ENCODE peak calls at places on chromosome 7, in eight cellular contexts. T is right cardiac atrium; H is H9; K is ovary; E is aorta; B is GM23248; G is Panc1; C is CD8-positive, alpha-beta memory T cell. V is an unnamed sample. For H3K27me3, the result is how much of the 10 kb centered on the place peaks cover.

GRCh38 chr7:17054836-17055235 is 173.1 kb upstream of the AGR3 start:
- DNase-seq in G (no peak), B (no peak), E (no peak), C (no peak), K (no peak), T (no peak), H (no peak), V (no peak)

GRCh38 chr7:17155529-17155928 is 142.9 kb upstream of the AHR start:
- DNase-seq in C (no peak), E (no peak), B (no peak), K (no peak), G (no peak), H (no peak), T (no peak), V (no peak)

GRCh38 chr7:70570029-70570428 is 561.9 kb upstream of the GALNT17 start:
- DNase-seq in G (no peak), B (no peak), K (no peak), H (no peak), E (no peak), T (no peak), C (no peak), V (no peak)

GRCh38 chr7:131221061-131221460 is 106.6 kb upstream of the MKLN1 start:
- DNase-seq in E (no peak), H (no peak), K (no peak), T (no peak), B (no peak), G (no peak), C (no peak), V (no peak)

GRCh38 chr7:50661345-50662058 is 96.3 kb upstream of the DDC start:
- DNase-seq in B (no peak), G (no peak), E (peak), C (no peak), K (no peak), H (no peak), T (no peak), V (no peak)

GRCh38 chr7:131692131-131692960 is 135.9 kb upstream of the PODXL start:
- DNase-seq in K (no peak), C (no peak), E (peak), B (peak), T (peak), G (peak), H (peak), V (peak)

GRCh38 chr7:27890205-27890849 is 150.4 kb downstream of the TAX1BP1 start:
- DNase-seq in G (no peak), T (no peak), C (no peak), B (no peak), H (no peak), K (no peak), E (no peak), V (no peak)

GRCh38 chr7:69367785-69368184 is 230.5 kb upstream of the AUTS2 start:
- DNase-seq in C (no peak), H (no peak), E (no peak), B (peak), T (no peak), K (no peak), G (no peak), V (no peak)

GRCh38 chr7:151210087-151210854 is at the start of gene H2BK1:
- DNase-seq in C (no peak), E (no peak), K (no peak), T (no peak), H (no peak), B (no peak), G (no peak), V (no peak)

GRCh38 chr7:157158400-157158799 is 19.7 kb downstream of the UBE3C start:
- DNase-seq in G (no peak), E (no peak), H (no peak), K (no peak), C (no peak), B (peak), T (no peak), V (no peak)

GRCh38 chr7:25392571-25393338 is 164.5 kb upstream of the NPVF start:
- DNase-seq in H (peak), E (no peak), K (peak), B (no peak), T (peak), G (no peak), C (no peak), V (no peak)

GRCh38 chr7:143892527-143893300 is 9.3 kb downstream of the TCAF1 start:
- DNase-seq in H (no peak), C (no peak), G (no peak), K (no peak), E (no peak), T (no peak), B (peak), V (no peak)

GRCh38 chr7:152177696-152178404 is 152.4 kb downstream of the GALNT11 start:
- DNase-seq in B (peak), T (no peak), E (no peak), G (no peak), H (no peak), K (no peak), C (no peak), V (no peak)

GRCh38 chr7:46080595-46081159 is 159.6 kb upstream of the IGFBP3 start:
- DNase-seq in E (no peak), B (peak), T (no peak), H (no peak), K (no peak), C (no peak), G (no peak), V (no peak)

GRCh38 chr7:95191793-95192192 is 132.5 kb downstream of the PON1 start:
- DNase-seq in G (no peak), C (no peak), K (no peak), H (no peak), T (no peak), E (no peak), B (no peak), V (no peak)

GRCh38 chr7:141675431-141676210 is 26.3 kb downstream of the DENND11 start:
- DNase-seq in E (no peak), G (no peak), K (no peak), T (no peak), B (no peak), C (no peak), H (no peak), V (no peak)

GRCh38 chr7:5613607-5614006 is 167.9 kb downstream of the RNF216 start:
- DNase-seq in G (no peak), H (no peak), T (no peak), K (no peak), B (no peak), E (no peak), C (no peak), V (no peak)

GRCh38 chr7:157522189-157522588 is 185.4 kb downstream of the DNAJB6 start:
- DNase-seq in G (no peak), H (peak), E (peak), K (no peak), T (no peak), C (no peak), B (no peak), V (peak)

GRCh38 chr7:40348126-40348728 is 213.4 kb downstream of the SUGCT start:
- DNase-seq in E (no peak), G (no peak), H (no peak), T (no peak), C (no peak), K (no peak), B (no peak), V (no peak)

GRCh38 chr7:4787947-4788626 is 12.7 kb downstream of the AP5Z1 start:
- DNase-seq in C (no peak), B (no peak), G (no peak), T (no peak), K (no peak), E (no peak), H (no peak), V (no peak)

GRCh38 chr7:151290355-151290760 is 41.9 kb upstream of the SMARCD3 start:
- DNase-seq in T (no peak), C (no peak), E (no peak), G (no peak), B (no peak), K (no peak), H (no peak), V (no peak)

GRCh38 chr7:30674420-30674819 is 7.8 kb downstream of the CRHR2 start:
- DNase-seq in T (no peak), C (no peak), K (no peak), E (no peak), G (no peak), H (no peak), B (no peak), V (no peak)

GRCh38 chr7:139914306-139914747 is 85.3 kb downstream of the TBXAS1 start:
- DNase-seq in C (no peak), H (no peak), B (peak), E (peak), T (no peak), G (no peak), K (no peak), V (no peak)

GRCh38 chr7:30896041-30896440 is 15.6 kb upstream of the AQP1 start:
- DNase-seq in B (no peak), E (no peak), H (no peak), K (no peak), C (no peak), T (no peak), G (no peak), V (no peak)

GRCh38 chr7:107579546-107579880 is 533 bp upstream of the BCAP29 start:
- DNase-seq in C (no peak), G (no peak), E (no peak), K (no peak), T (no peak), B (no peak), H (no peak), V (no peak)

GRCh38 chr7:24477807-24478655 is 95.2 kb upstream of the PALS2 start:
- DNase-seq in K (peak), H (peak), B (peak), C (no peak), T (peak), G (no peak), E (no peak), V (no peak)

GRCh38 chr7:130821864-130822263 is 87.9 kb upstream of the KLF14 start:
- DNase-seq in K (no peak), E (no peak), G (no peak), H (no peak), C (no peak), T (no peak), B (peak), V (no peak)

GRCh38 chr7:84083846-84084245 is 110.7 kb downstream of the SEMA3A start:
- DNase-seq in B (no peak), G (no peak), T (no peak), H (no peak), K (no peak), E (no peak), C (no peak), V (no peak)

GRCh38 chr7:153835104-153835503 is 217.1 kb upstream of the DPP6 start:
- DNase-seq in E (no peak), K (no peak), T (no peak), C (no peak), B (no peak), H (no peak), G (no peak), V (no peak)

GRCh38 chr7:30549933-30550493 is 44.7 kb upstream of the GARS1 start:
- DNase-seq in H (no peak), C (no peak), B (no peak), E (no peak), K (no peak), T (no peak), G (no peak), V (no peak)

GRCh38 chr7:52639126-52639525 is 396.3 kb upstream of the POM121L12 start:
- DNase-seq in E (no peak), G (no peak), T (no peak), C (no peak), B (no peak), H (peak), K (no peak), V (no peak)

GRCh38 chr7:106061301-106061979 is 50.7 kb downstream of the SYPL1 start:
- DNase-seq in H (no peak), G (no peak), T (no peak), K (no peak), E (no peak), B (no peak), C (no peak), V (no peak)

GRCh38 chr7:106062006-106062405 is 50.1 kb downstream of the SYPL1 start:
- DNase-seq in K (no peak), B (no peak), G (no peak), H (no peak), E (no peak), C (no peak), T (no peak), V (no peak)

GRCh38 chr7:106058925-106059324 is 53.2 kb downstream of the SYPL1 start:
- DNase-seq in B (no peak), H (no peak), E (no peak), G (no peak), T (no peak), C (no peak), K (no peak), V (no peak)

GRCh38 chr7:106059556-106059955 is 52.6 kb downstream of the SYPL1 start:
- DNase-seq in E (no peak), C (no peak), G (no peak), T (no peak), K (no peak), B (peak), H (no peak), V (no peak)

DNA sequence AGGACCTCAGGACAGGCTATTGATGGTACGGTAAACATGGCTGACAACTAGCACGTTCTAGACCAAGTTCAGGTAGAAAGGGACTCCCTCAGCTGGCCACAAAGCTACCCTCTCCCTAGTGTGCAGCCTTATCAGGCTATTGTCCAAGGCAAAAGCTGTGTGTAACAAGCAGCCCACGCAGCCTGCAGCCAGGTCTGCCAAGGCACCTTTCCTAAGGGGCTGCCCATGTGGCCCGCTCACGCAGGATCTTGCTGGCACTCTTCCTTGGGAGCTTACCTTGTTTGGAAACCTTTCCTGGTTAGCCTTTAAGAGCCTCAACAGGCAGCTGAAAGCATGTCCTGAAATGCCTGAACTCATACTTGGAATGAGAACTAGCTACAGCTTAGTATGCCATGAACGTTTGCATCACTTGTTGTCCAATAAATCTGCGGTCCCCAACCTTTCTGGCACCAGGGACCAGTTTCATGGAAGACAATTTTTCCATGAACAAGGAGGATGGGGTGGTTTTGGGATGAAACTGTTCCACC is 51.7 kb downstream of the SYPL1 start:
- DNase-seq in C (no peak), K (no peak), H (no peak), G (no peak), B (no peak), T (no peak), E (no peak), V (no peak)
- H3K27ac ChIP-seq in C (no peak), K (no peak), H (no peak), G (no peak), B (no peak), T (no peak), E (no peak), V (no peak)

GRCh38 chr7:54544356-54545240 is 2.4 kb downstream of the VSTM2A start:
- DNase-seq in B (no peak), H (peak), E (no peak), C (no peak), K (no peak), T (no peak), G (no peak), V (no peak)

GRCh38 chr7:54545241-54545563 is 3.0 kb downstream of the VSTM2A start:
- DNase-seq in T (no peak), E (no peak), C (no peak), K (no peak), G (no peak), B (no peak), H (no peak), V (no peak)

GRCh38 chr7:54546081-54546985 is 4.2 kb downstream of the VSTM2A start:
- DNase-seq in C (no peak), E (no peak), G (no peak), H (peak), K (no peak), T (no peak), B (no peak), V (no peak)

GRCh38 chr7:54541941-54542618 is at the start of gene VSTM2A:
- DNase-seq in K (no peak), T (no peak), E (no peak), H (peak), B (peak), C (no peak), G (no peak), V (peak)

GRCh38 chr7:54542920-54543539 is 855 bp downstream of the VSTM2A start:
- DNase-seq in E (no peak), T (no peak), K (no peak), B (peak), G (no peak), H (peak), C (no peak), V (no peak)
- H3K27me3 ChIP-seq in E (under half), T (under half), K (under half), B (under half), G (half or more), H (under half), C (under half), V (under half)

DNA sequence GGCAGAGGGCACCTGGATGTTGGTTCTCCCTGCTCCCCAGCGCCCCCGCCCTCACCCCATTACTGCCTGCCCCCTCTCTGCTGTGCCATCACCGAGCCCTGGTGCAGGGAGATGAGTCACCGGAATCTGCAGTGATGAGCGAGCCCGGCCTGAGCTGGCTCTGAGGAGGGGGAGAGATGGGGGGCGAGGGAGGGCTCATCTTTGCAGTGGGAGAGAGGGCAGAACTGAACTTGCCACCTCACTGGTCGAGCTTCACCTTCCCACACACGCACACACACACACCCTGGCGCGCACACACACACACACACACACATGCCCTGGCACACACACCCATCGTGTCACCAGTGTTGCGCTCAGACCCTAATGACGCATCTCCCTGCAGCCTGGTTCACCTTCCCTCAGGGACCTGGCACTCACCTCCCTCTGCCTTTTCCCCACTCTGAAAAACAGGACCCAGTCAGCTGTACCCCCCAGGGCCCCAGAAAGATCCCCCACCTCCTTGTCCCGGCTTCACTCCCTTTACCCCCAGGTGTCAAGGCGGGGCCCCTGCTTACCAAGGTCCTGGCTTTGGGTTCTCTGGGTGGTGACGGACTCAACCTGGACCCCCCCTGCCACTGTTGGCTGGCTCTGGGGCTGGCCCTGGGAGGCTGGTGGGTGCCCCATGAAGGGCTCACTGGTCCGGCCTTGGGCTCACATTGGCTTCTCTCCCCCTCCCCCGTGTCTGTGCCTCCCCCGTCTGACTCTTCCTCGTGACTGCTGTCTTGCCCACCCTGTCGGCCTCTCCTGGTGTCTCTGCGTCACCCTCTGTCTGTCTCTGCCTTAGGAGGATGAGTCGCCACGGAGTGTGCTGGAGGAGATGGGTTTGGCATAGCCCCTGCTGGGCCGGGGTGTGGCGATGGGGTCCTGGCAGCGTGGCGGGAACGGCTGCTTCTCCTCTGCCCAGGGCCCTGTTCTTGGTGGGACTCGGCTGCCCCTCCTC is 5.4 kb downstream of the VGF start:
- DNase-seq in G (no peak), B (peak), E (no peak), H (peak), T (no peak), C (no peak), K (no peak), V (no peak)
- H3K27ac ChIP-seq in G (no peak), B (no peak), E (no peak), H (no peak), T (no peak), C (no peak), K (no peak), V (no peak)

GRCh38 chr7:76333388-76334101 is 25.2 kb downstream of the YWHAG start:
- DNase-seq in H (no peak), K (peak), B (no peak), C (no peak), E (peak), G (no peak), T (peak), V (no peak)
- H3K27me3 ChIP-seq in H (under half), K (under half), B (under half), C (under half), E (under half), G (under half), T (under half), V (under half)

DNA sequence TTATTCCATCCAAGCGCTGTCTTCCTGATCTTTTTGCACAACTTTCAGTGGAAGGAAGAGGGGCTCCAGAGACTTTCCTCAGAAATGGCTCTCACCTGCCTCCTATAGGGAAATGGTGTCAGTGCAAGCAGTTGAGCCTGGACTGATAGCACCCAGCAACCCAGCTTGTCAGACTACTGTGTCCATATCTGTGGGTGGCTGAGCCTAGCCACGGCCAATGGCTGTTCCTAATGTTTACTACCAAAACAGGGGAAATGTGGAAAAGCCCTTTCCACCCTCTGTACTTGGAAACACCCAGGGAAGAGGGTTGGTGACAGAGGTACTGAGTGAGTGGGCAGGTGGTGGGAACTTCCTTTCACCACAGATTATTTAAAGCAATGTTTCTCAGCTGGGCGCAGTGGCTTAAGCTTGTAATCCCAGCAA is 4.3 kb upstream of the YKT6 start:
- DNase-seq in T (no peak), H (peak), B (peak), C (peak), E (no peak), G (no peak), K (no peak), V (no peak)
- H3K27ac ChIP-seq in T (no peak), H (no peak), B (no peak), C (no peak), E (no peak), G (no peak), K (no peak), V (no peak)

GRCh38 chr7:149775176-149775556 is 1.8 kb upstream of the ZNF467 start:
- DNase-seq in B (no peak), K (no peak), C (no peak), T (no peak), G (no peak), H (no peak), E (no peak), V (no peak)

GRCh38 chr7:149772236-149772820 is 1.1 kb downstream of the ZNF467 start:
- DNase-seq in C (peak), H (peak), G (no peak), K (no peak), B (peak), E (no peak), T (no peak), V (no peak)

GRCh38 chr7:149774237-149775175 is 1.1 kb upstream of the ZNF467 start:
- DNase-seq in B (peak), C (no peak), G (no peak), T (no peak), E (peak), K (peak), H (peak), V (no peak)

GRCh38 chr7:149772821-149773425 is 465 bp downstream of the ZNF467 start:
- DNase-seq in H (no peak), B (peak), E (peak), K (peak), T (no peak), C (peak), G (no peak), V (no peak)

GRCh38 chr7:149773446-149774236 is at the start of gene ZNF467:
- DNase-seq in H (no peak), G (no peak), B (peak), K (peak), T (peak), C (peak), E (peak), V (no peak)
- H3K27me3 ChIP-seq in H (under half), G (under half), B (under half), K (under half), T (under half), C (under half), E (under half), V (under half)